ENCODE peak calls at places on chromosome 9, in seven cellular contexts. One of them, this sample, is unnamed.

GRCh38 chr9:17929506-17929905 is 350.6 kb downstream of the SH3GL2 start:
- DNase-seq in GM12878: no peak
- DNase-seq in HepG2: no peak
- DNase-seq in HCT116: no peak
- DNase-seq in SK-N-SH: no peak
- DNase-seq in H1: no peak
- DNase-seq in K562: no peak
- DNase-seq in this sample: no peak

GRCh38 chr9:132672413-132672690 is 2.1 kb downstream of the GTF3C4 start:
- DNase-seq in GM12878: no peak
- DNase-seq in HepG2: no peak
- DNase-seq in HCT116: no peak
- DNase-seq in SK-N-SH: no peak
- DNase-seq in H1: no peak
- DNase-seq in K562: no peak
- DNase-seq in this sample: peak; percentile 56

GRCh38 chr9:96686638-96687335 is 31.7 kb upstream of the PRXL2C start:
- DNase-seq in GM12878: no peak
- DNase-seq in HepG2: no peak
- DNase-seq in HCT116: no peak
- DNase-seq in SK-N-SH: peak; percentile 91
- DNase-seq in H1: peak; percentile 78
- DNase-seq in K562: no peak
- DNase-seq in this sample: peak; percentile 46

GRCh38 chr9:14992025-14992424 is 81.8 kb upstream of the FREM1 start:
- DNase-seq in GM12878: no peak
- DNase-seq in HepG2: no peak
- DNase-seq in HCT116: no peak
- DNase-seq in SK-N-SH: no peak
- DNase-seq in H1: no peak
- DNase-seq in K562: no peak
- DNase-seq in this sample: peak; percentile 48

GRCh38 chr9:13744233-13744954 is 464.9 kb upstream of the MPDZ start:
- DNase-seq in GM12878: no peak
- DNase-seq in HepG2: no peak
- DNase-seq in HCT116: no peak
- DNase-seq in SK-N-SH: peak; percentile 49
- DNase-seq in H1: no peak
- DNase-seq in K562: no peak
- DNase-seq in this sample: no peak

GRCh38 chr9:114953917-114954316 is 23.5 kb upstream of the TNFSF8 start:
- DNase-seq in GM12878: no peak
- DNase-seq in HepG2: no peak
- DNase-seq in HCT116: no peak
- DNase-seq in SK-N-SH: no peak
- DNase-seq in H1: no peak
- DNase-seq in K562: no peak
- DNase-seq in this sample: no peak

GRCh38 chr9:136439550-136440408 is at the start of gene INPP5E:
- DNase-seq in GM12878: no peak
- DNase-seq in HepG2: peak; percentile 16
- DNase-seq in HCT116: peak; percentile 43
- DNase-seq in SK-N-SH: peak; percentile 99
- DNase-seq in H1: peak; percentile 21
- DNase-seq in K562: peak; percentile 94
- DNase-seq in this sample: peak; percentile 88

GRCh38 chr9:72602629-72603028 is 81.2 kb downstream of the TMC1 start:
- DNase-seq in GM12878: no peak
- DNase-seq in HepG2: no peak
- DNase-seq in HCT116: no peak
- DNase-seq in SK-N-SH: no peak
- DNase-seq in H1: no peak
- DNase-seq in K562: no peak
- DNase-seq in this sample: no peak

GRCh38 chr9:128159073-128159783 is 837 bp upstream of the BBLN start:
- DNase-seq in GM12878: peak; percentile 37
- DNase-seq in HepG2: peak; percentile 43
- DNase-seq in HCT116: peak; percentile 18
- DNase-seq in SK-N-SH: no peak
- DNase-seq in H1: no peak
- DNase-seq in K562: peak; percentile 71
- DNase-seq in this sample: no peak
- TF ChIP-seq JUND in GM12878: no peak
- TF ChIP-seq JUND in HepG2: no peak
- TF ChIP-seq JUND in HCT116: no peak
- TF ChIP-seq JUND in SK-N-SH: no peak
- TF ChIP-seq JUND in H1: no peak
- TF ChIP-seq JUND in K562: no peak
- TF ChIP-seq JUND in this sample: no peak

GRCh38 chr9:88740844-88741243 is 205.9 kb downstream of the NXNL2 start:
- DNase-seq in GM12878: no peak
- DNase-seq in HepG2: no peak
- DNase-seq in HCT116: no peak
- DNase-seq in SK-N-SH: no peak
- DNase-seq in H1: no peak
- DNase-seq in K562: no peak
- DNase-seq in this sample: no peak

GRCh38 chr9:88738708-88739107 is 203.7 kb downstream of the NXNL2 start:
- DNase-seq in GM12878: no peak
- DNase-seq in HepG2: no peak
- DNase-seq in HCT116: no peak
- DNase-seq in SK-N-SH: peak; percentile 56
- DNase-seq in H1: no peak
- DNase-seq in K562: no peak
- DNase-seq in this sample: peak; percentile 11

GRCh38 chr9:88742483-88742882 is 207.5 kb downstream of the NXNL2 start:
- DNase-seq in GM12878: no peak
- DNase-seq in HepG2: no peak
- DNase-seq in HCT116: no peak
- DNase-seq in SK-N-SH: no peak
- DNase-seq in H1: no peak
- DNase-seq in K562: no peak
- DNase-seq in this sample: no peak

GRCh38 chr9:88739373-88739772 is 204.4 kb downstream of the NXNL2 start:
- DNase-seq in GM12878: no peak
- DNase-seq in HepG2: no peak
- DNase-seq in HCT116: no peak
- DNase-seq in SK-N-SH: peak; percentile 69
- DNase-seq in H1: no peak
- DNase-seq in K562: no peak
- DNase-seq in this sample: no peak

GRCh38 chr9:88741335-88741734 is 206.4 kb downstream of the NXNL2 start:
- DNase-seq in GM12878: no peak
- DNase-seq in HepG2: peak; percentile 23
- DNase-seq in HCT116: no peak
- DNase-seq in SK-N-SH: no peak
- DNase-seq in H1: no peak
- DNase-seq in K562: peak; percentile 32
- DNase-seq in this sample: peak; percentile 42
- TF ChIP-seq JUND in GM12878: no peak
- TF ChIP-seq JUND in HepG2: no peak
- TF ChIP-seq JUND in HCT116: no peak
- TF ChIP-seq JUND in SK-N-SH: no peak
- TF ChIP-seq JUND in H1: no peak
- TF ChIP-seq JUND in K562: no peak
- TF ChIP-seq JUND in this sample: no peak

GRCh38 chr9:28941856-28942255 is 1368.6 kb upstream of the C9orf72 start:
- DNase-seq in GM12878: no peak
- DNase-seq in HepG2: no peak
- DNase-seq in HCT116: no peak
- DNase-seq in SK-N-SH: no peak
- DNase-seq in H1: no peak
- DNase-seq in K562: no peak
- DNase-seq in this sample: no peak
- TF ChIP-seq JUND in GM12878: no peak
- TF ChIP-seq JUND in HepG2: no peak
- TF ChIP-seq JUND in HCT116: no peak
- TF ChIP-seq JUND in SK-N-SH: no peak
- TF ChIP-seq JUND in H1: no peak
- TF ChIP-seq JUND in K562: no peak
- TF ChIP-seq JUND in this sample: no peak

GRCh38 chr9:134698111-134698510 is 56.5 kb downstream of the COL5A1 start:
- DNase-seq in GM12878: no peak
- DNase-seq in HepG2: no peak
- DNase-seq in HCT116: no peak
- DNase-seq in SK-N-SH: no peak
- DNase-seq in H1: no peak
- DNase-seq in K562: no peak
- DNase-seq in this sample: no peak
- TF ChIP-seq JUND in GM12878: no peak
- TF ChIP-seq JUND in HepG2: no peak
- TF ChIP-seq JUND in HCT116: no peak
- TF ChIP-seq JUND in SK-N-SH: no peak
- TF ChIP-seq JUND in H1: no peak
- TF ChIP-seq JUND in K562: no peak
- TF ChIP-seq JUND in this sample: no peak

GRCh38 chr9:109974143-109974917 is 194.3 kb downstream of the PALM2AKAP2 start:
- DNase-seq in GM12878: peak; percentile 99
- DNase-seq in HepG2: no peak
- DNase-seq in HCT116: no peak
- DNase-seq in SK-N-SH: no peak
- DNase-seq in H1: no peak
- DNase-seq in K562: no peak
- DNase-seq in this sample: no peak
- TF ChIP-seq JUND in GM12878: peak; percentile 93
- TF ChIP-seq JUND in HepG2: no peak
- TF ChIP-seq JUND in HCT116: no peak
- TF ChIP-seq JUND in SK-N-SH: no peak
- TF ChIP-seq JUND in H1: no peak
- TF ChIP-seq JUND in K562: no peak
- TF ChIP-seq JUND in this sample: no peak

DNA sequence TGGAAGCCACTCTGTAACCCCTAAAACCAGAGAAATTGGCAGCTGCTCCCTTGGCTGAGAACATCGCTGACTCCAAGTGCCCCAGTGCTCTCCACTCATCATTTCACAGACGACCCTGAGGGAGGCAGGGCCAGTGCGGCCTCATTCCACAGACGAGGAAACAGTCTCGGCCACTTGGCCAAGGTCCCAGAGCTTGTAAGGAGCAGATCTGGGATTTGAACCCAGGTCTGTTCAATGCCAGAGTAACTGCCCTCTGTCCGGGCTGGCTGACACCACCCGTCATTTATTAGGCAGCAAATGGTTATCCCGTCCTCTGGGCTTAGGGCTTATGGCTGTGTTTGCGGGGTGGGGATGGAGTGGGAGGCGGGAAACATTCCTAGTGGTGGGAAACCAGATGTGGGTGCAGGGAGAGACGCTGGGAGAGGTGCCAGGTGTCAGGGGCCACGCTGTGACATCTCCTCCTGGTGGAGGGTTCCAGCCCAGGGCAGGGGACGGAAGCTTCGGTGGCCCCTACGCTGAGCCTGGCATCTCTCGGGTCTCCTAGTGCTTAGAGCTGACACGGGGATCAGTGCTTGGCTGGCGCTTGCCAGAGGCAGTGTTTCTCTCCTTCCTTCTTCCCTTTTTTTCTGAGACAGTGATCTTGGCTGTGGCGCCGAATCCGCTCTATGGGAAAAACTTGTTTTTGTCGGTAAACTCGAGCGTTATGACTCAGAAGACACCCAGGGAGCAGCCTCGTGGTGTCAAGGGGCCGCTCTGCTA is 20.1 kb upstream of the IER5L start:
- DNase-seq in GM12878: no peak
- DNase-seq in HepG2: no peak
- DNase-seq in HCT116: no peak
- DNase-seq in SK-N-SH: no peak
- DNase-seq in H1: no peak
- DNase-seq in K562: no peak
- DNase-seq in this sample: no peak
- TF ChIP-seq JUND in GM12878: no peak
- TF ChIP-seq JUND in HepG2: no peak
- TF ChIP-seq JUND in HCT116: no peak
- TF ChIP-seq JUND in SK-N-SH: no peak
- TF ChIP-seq JUND in H1: no peak
- TF ChIP-seq JUND in K562: no peak
- TF ChIP-seq JUND in this sample: no peak

DNA sequence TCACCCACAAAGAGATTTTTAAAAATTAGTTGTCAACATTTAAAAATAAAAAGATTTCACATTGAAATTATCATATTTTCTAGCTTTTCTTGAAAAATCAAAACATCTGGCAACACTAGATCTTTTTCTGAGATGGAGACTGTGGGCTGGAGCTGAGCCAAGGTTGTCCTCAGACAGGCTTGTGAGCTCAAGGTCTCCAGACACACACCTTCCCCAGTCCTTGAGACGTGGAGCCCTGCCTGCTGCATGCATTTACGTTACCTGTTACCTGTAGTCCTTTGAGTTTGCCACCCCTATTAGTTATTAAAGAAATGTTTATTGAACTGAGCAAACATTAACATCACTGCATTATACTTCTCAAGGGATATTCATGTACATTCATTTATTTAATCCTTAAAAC is 87.5 kb upstream of the TLE1 start:
- DNase-seq in GM12878: no peak
- DNase-seq in HepG2: no peak
- DNase-seq in HCT116: no peak
- DNase-seq in SK-N-SH: no peak
- DNase-seq in H1: no peak
- DNase-seq in K562: no peak
- DNase-seq in this sample: no peak
- TF ChIP-seq JUND in GM12878: no peak
- TF ChIP-seq JUND in HepG2: no peak
- TF ChIP-seq JUND in HCT116: no peak
- TF ChIP-seq JUND in SK-N-SH: no peak
- TF ChIP-seq JUND in H1: no peak
- TF ChIP-seq JUND in K562: no peak
- TF ChIP-seq JUND in this sample: no peak

GRCh38 chr9:12667892-12668291 is 25.3 kb upstream of the TYRP1 start:
- DNase-seq in GM12878: no peak
- DNase-seq in HepG2: no peak
- DNase-seq in HCT116: no peak
- DNase-seq in SK-N-SH: no peak
- DNase-seq in H1: no peak
- DNase-seq in K562: no peak
- DNase-seq in this sample: no peak
- TF ChIP-seq JUND in GM12878: no peak
- TF ChIP-seq JUND in HepG2: no peak
- TF ChIP-seq JUND in HCT116: no peak
- TF ChIP-seq JUND in SK-N-SH: no peak
- TF ChIP-seq JUND in H1: no peak
- TF ChIP-seq JUND in K562: no peak
- TF ChIP-seq JUND in this sample: no peak

GRCh38 chr9:38127271-38127839 is 58.3 kb upstream of the SHB start:
- DNase-seq in GM12878: no peak
- DNase-seq in HepG2: no peak
- DNase-seq in HCT116: no peak
- DNase-seq in SK-N-SH: no peak
- DNase-seq in H1: no peak
- DNase-seq in K562: no peak
- DNase-seq in this sample: no peak
- TF ChIP-seq JUND in GM12878: no peak
- TF ChIP-seq JUND in HepG2: no peak
- TF ChIP-seq JUND in HCT116: no peak
- TF ChIP-seq JUND in SK-N-SH: no peak
- TF ChIP-seq JUND in H1: no peak
- TF ChIP-seq JUND in K562: peak; percentile 5
- TF ChIP-seq JUND in this sample: no peak

This sample was measured in T47D.